ENCODE peak calls at places on chromosomes 5 and 9, in five cellular contexts. One of them, this sample, is unnamed.

GRCh38 chr9:81720450-81721086 is 31.2 kb upstream of the TLE1 start:
- DNase-seq in upper lobe of right lung: no peak
- DNase-seq in Caki2: peak
- DNase-seq in iris pigment epithelial cell: no peak
- DNase-seq in cardiac fibroblast: no peak
- DNase-seq in this sample: no peak

GRCh38 chr9:35905912-35906679 is at the start of gene HRCT1:
- DNase-seq in upper lobe of right lung: peak
- DNase-seq in Caki2: peak
- DNase-seq in iris pigment epithelial cell: peak
- DNase-seq in cardiac fibroblast: peak
- DNase-seq in this sample: peak

GRCh38 chr9:120765910-120766309 is 27.3 kb downstream of the FBXW2 start:
- DNase-seq in upper lobe of right lung: no peak
- DNase-seq in Caki2: no peak
- DNase-seq in iris pigment epithelial cell: no peak
- DNase-seq in cardiac fibroblast: no peak
- DNase-seq in this sample: no peak

GRCh38 chr5:14872070-14872989 is 752 bp upstream of the ANKH start:
- DNase-seq in upper lobe of right lung: peak
- DNase-seq in Caki2: peak
- DNase-seq in iris pigment epithelial cell: peak
- DNase-seq in cardiac fibroblast: peak
- DNase-seq in this sample: peak

GRCh38 chr5:125408582-125409069 is 662.2 kb upstream of the ZNF608 start:
- DNase-seq in upper lobe of right lung: no peak
- DNase-seq in Caki2: peak
- DNase-seq in iris pigment epithelial cell: peak
- DNase-seq in cardiac fibroblast: peak
- DNase-seq in this sample: peak

GRCh38 chr5:127080001-127080478 is 6.7 kb upstream of the C5orf63 start:
- DNase-seq in upper lobe of right lung: no peak
- DNase-seq in Caki2: no peak
- DNase-seq in iris pigment epithelial cell: no peak
- DNase-seq in cardiac fibroblast: no peak
- DNase-seq in this sample: no peak

GRCh38 chr5:118111956-118112355 is 876.4 kb downstream of the DTWD2 start:
- DNase-seq in upper lobe of right lung: no peak
- DNase-seq in Caki2: no peak
- DNase-seq in iris pigment epithelial cell: no peak
- DNase-seq in cardiac fibroblast: no peak
- DNase-seq in this sample: no peak

GRCh38 chr5:91189480-91190332 is 193.4 kb downstream of the ARRDC3 start:
- DNase-seq in upper lobe of right lung: no peak
- DNase-seq in Caki2: no peak
- DNase-seq in iris pigment epithelial cell: peak
- DNase-seq in cardiac fibroblast: peak
- DNase-seq in this sample: peak

GRCh38 chr9:120942186-120943001 is 15.8 kb upstream of the TRAF1 start:
- DNase-seq in upper lobe of right lung: no peak
- DNase-seq in Caki2: no peak
- DNase-seq in iris pigment epithelial cell: no peak
- DNase-seq in cardiac fibroblast: no peak
- DNase-seq in this sample: no peak

GRCh38 chr5:169471021-169471420 is 112.6 kb upstream of the SPDL1 start:
- DNase-seq in upper lobe of right lung: no peak
- DNase-seq in Caki2: no peak
- DNase-seq in iris pigment epithelial cell: no peak
- DNase-seq in cardiac fibroblast: no peak
- DNase-seq in this sample: no peak

GRCh38 chr5:9358961-9359686 is 186.8 kb downstream of the SEMA5A start:
- DNase-seq in upper lobe of right lung: no peak
- DNase-seq in Caki2: no peak
- DNase-seq in iris pigment epithelial cell: peak
- DNase-seq in cardiac fibroblast: peak
- DNase-seq in this sample: no peak

GRCh38 chr5:154176191-154176590 is 14.3 kb upstream of the GALNT10 start:
- DNase-seq in upper lobe of right lung: no peak
- DNase-seq in Caki2: no peak
- DNase-seq in iris pigment epithelial cell: peak
- DNase-seq in cardiac fibroblast: peak
- DNase-seq in this sample: no peak

GRCh38 chr9:33329117-33329563 is 38.8 kb downstream of the NFX1 start:
- DNase-seq in upper lobe of right lung: no peak
- DNase-seq in Caki2: peak
- DNase-seq in iris pigment epithelial cell: peak
- DNase-seq in cardiac fibroblast: peak
- DNase-seq in this sample: peak

GRCh38 chr5:30505014-30505886 is 688.2 kb upstream of the CDH6 start:
- DNase-seq in upper lobe of right lung: no peak
- DNase-seq in Caki2: peak
- DNase-seq in iris pigment epithelial cell: peak
- DNase-seq in cardiac fibroblast: peak
- DNase-seq in this sample: no peak

This sample was measured in transverse colon.